ENCODE peak calls at places on chromosomes 12 and 14, in ten cellular contexts. T, P, V, B, A, H, X, L, J and S are unnamed samples.

GRCh38 chr14:100585448-100586152 is 1.6 kb downstream of the BEGAIN start:
- DNase-seq in J (no peak), H (no peak), A (no peak), P (no peak), T (no peak), B (no peak), L (no peak), X (peak; percentile 1), V (no peak), S (no peak)

GRCh38 chr12:93065896-93066295 is 136.8 kb upstream of the EEA1 start:
- DNase-seq in H (no peak), A (no peak), J (no peak), P (no peak), B (no peak), L (no peak), V (no peak), X (no peak), T (no peak), S (no peak)

GRCh38 chr12:66236969-66237368 is 48.0 kb downstream of the IRAK3 start:
- DNase-seq in A (no peak), B (no peak), J (no peak), X (no peak), T (no peak), L (no peak), V (no peak), H (no peak), P (no peak), S (no peak)

GRCh38 chr12:106178582-106178981 is 39.8 kb upstream of the NUAK1 start:
- DNase-seq in B (no peak), L (peak; percentile 61), T (no peak), J (no peak), A (no peak), V (no peak), X (peak; percentile 47), H (no peak), P (no peak), S (no peak)

GRCh38 chr14:100902295-100902694 is 1.2 kb downstream of the RTL1 start:
- DNase-seq in L (no peak), H (no peak), T (no peak), J (no peak), P (no peak), X (no peak), A (no peak), B (no peak), V (no peak), S (no peak)

GRCh38 chr12:114319422-114319821 is 86.5 kb downstream of the TBX5 start:
- DNase-seq in V (no peak), T (no peak), J (no peak), X (no peak), P (no peak), L (no peak), H (no peak), A (no peak), B (no peak), S (no peak)

GRCh38 chr12:131491887-131492490 is 218.9 kb upstream of the SFSWAP start:
- DNase-seq in X (no peak), V (no peak), A (no peak), H (no peak), J (no peak), P (no peak), B (no peak), L (no peak), T (no peak), S (no peak)

GRCh38 chr12:14185441-14186192 is 179.9 kb upstream of the ATF7IP start:
- DNase-seq in L (peak; percentile 68), J (peak; percentile 61), X (peak; percentile 39), B (peak; percentile 35), A (peak; percentile 70), H (no peak), V (peak; percentile 8), P (peak; percentile 13), T (no peak), S (peak; percentile 22)

GRCh38 chr14:65255029-65255545 is 152.8 kb upstream of the MAX start:
- DNase-seq in V (peak; percentile 62), B (peak; percentile 49), H (no peak), L (peak; percentile 81), P (no peak), T (no peak), X (no peak), A (no peak), J (no peak), S (no peak)

GRCh38 chr14:99562848-99563748 is 40.9 kb downstream of the CCDC85C start:
- DNase-seq in L (peak; percentile 76), T (no peak), B (peak; percentile 84), A (peak; percentile 73), H (no peak), P (no peak), V (no peak), X (peak; percentile 92), J (peak; percentile 82), S (no peak)

GRCh38 chr12:131287938-131288797 is 334.5 kb downstream of the ADGRD1 start:
- DNase-seq in J (no peak), P (no peak), V (no peak), X (no peak), H (no peak), A (no peak), L (peak; percentile 9), T (no peak), B (no peak), S (no peak)

GRCh38 chr12:116222358-116222757 is 55.1 kb downstream of the MED13L start:
- DNase-seq in J (peak; percentile 42), H (no peak), L (no peak), A (peak; percentile 33), B (no peak), V (peak; percentile 88), X (no peak), T (peak; percentile 20), P (no peak), S (no peak)

GRCh38 chr12:47235258-47236040 is 155.7 kb upstream of the AMIGO2 start:
- DNase-seq in B (no peak), P (no peak), X (no peak), A (no peak), L (no peak), V (no peak), J (no peak), T (no peak), H (no peak), S (no peak)